ENCODE peak calls at places on chromosomes 1 and 21, in six cellular contexts. V is mesendoderm, A is breast epithelium, K is heart left ventricle, Z is neural progenitor cell, M is ascending aorta. R is an unnamed sample.

GRCh38 chr1:21292991-21293536 is 2.8 kb upstream of the ECE1 start:
- DNase-seq in V (no peak), Z (no peak), A (no peak), K (peak; percentile 62), M (no peak), R (no peak)

GRCh38 chr1:186093437-186093836 is 281.6 kb downstream of the TPR start:
- DNase-seq in V (no peak), K (peak; percentile 32), Z (no peak), M (no peak), A (no peak), R (peak; percentile 33)

GRCh38 chr21:36087362-36088138 is 17.7 kb downstream of the CBR1 start:
- DNase-seq in M (no peak), A (no peak), Z (peak; percentile 42), K (no peak), V (peak; percentile 56), R (no peak)

GRCh38 chr1:68213843-68214242 is 18.5 kb downstream of the WLS start:
- DNase-seq in V (peak; percentile 74), K (peak; percentile 90), M (no peak), A (peak; percentile 67), Z (no peak), R (peak; percentile 51)

GRCh38 chr1:149966405-149966804 is 29.7 kb upstream of the MTMR11 start:
- DNase-seq in K (no peak), V (no peak), A (no peak), M (no peak), Z (no peak), R (no peak)

GRCh38 chr1:155463865-155464264 is 98.7 kb downstream of the ASH1L start:
- DNase-seq in K (no peak), M (no peak), A (no peak), V (peak; percentile 10), Z (no peak), R (peak; percentile 83)

GRCh38 chr1:148362141-148362929 is 120.8 kb downstream of the PPIAL4G start:
- DNase-seq in A (no peak), Z (peak; percentile 50), V (peak; percentile 92), K (no peak), M (no peak), R (peak; percentile 54)

GRCh38 chr1:1052003-1052840 is 21.9 kb downstream of the RNF223 start:
- DNase-seq in M (no peak), V (no peak), K (no peak), A (no peak), Z (no peak), R (no peak)

GRCh38 chr1:182120411-182121258 is 59.1 kb upstream of the ZNF648 start:
- DNase-seq in K (no peak), Z (no peak), A (no peak), V (no peak), M (no peak), R (peak; percentile 77)

GRCh38 chr1:74767490-74767889 is 34.5 kb downstream of the TYW3 start:
- DNase-seq in M (no peak), V (peak; percentile 77), K (no peak), Z (peak; percentile 40), A (no peak), R (no peak)

GRCh38 chr1:78038491-78038939 is 7.3 kb upstream of the GIPC2 start:
- DNase-seq in Z (no peak), K (no peak), A (no peak), M (no peak), V (no peak), R (peak; percentile 29)

GRCh38 chr1:227270554-227270953 is 47.7 kb downstream of the CDC42BPA start:
- DNase-seq in Z (no peak), A (no peak), K (no peak), M (no peak), V (no peak), R (no peak)

GRCh38 chr1:20496241-20496661 is 10.2 kb upstream of the CAMK2N1 start:
- DNase-seq in K (no peak), V (peak; percentile 69), M (no peak), A (no peak), Z (no peak), R (peak; percentile 85)

GRCh38 chr1:29470087-29470787 is 233.9 kb downstream of the PTPRU start:
- DNase-seq in Z (no peak), V (peak; percentile 20), K (no peak), A (no peak), M (no peak), R (no peak)

GRCh38 chr1:41102208-41102607 is 80.7 kb upstream of the SLFNL1 start:
- DNase-seq in K (peak; percentile 90), M (peak; percentile 18), Z (no peak), V (no peak), A (peak; percentile 91), R (peak; percentile 97)

GRCh38 chr1:66712819-66713218 is 39.4 kb upstream of the DYNLT5 start:
- DNase-seq in V (no peak), M (no peak), A (no peak), K (no peak), Z (no peak), R (no peak)

GRCh38 chr1:96538001-96538649 is 183.5 kb upstream of the PTBP2 start:
- DNase-seq in K (no peak), Z (no peak), M (no peak), V (peak; percentile 46), A (no peak), R (peak; percentile 78)

GRCh38 chr1:50959303-50959912 is 659 bp downstream of the FAF1 start:
- DNase-seq in Z (no peak), K (no peak), M (no peak), V (peak; percentile 55), A (no peak), R (peak; percentile 45)

GRCh38 chr21:42518626-42519025 is 5.0 kb downstream of the SLC37A1 start:
- DNase-seq in V (no peak), K (no peak), Z (no peak), M (no peak), A (no peak), R (no peak)

GRCh38 chr1:230231739-230232075 is 164.7 kb downstream of the GALNT2 start:
- DNase-seq in M (no peak), K (peak; percentile 79), V (peak; percentile 40), Z (no peak), A (no peak), R (peak; percentile 60)

GRCh38 chr1:230230273-230230672 is 163.2 kb downstream of the GALNT2 start:
- DNase-seq in M (no peak), Z (no peak), K (no peak), A (no peak), V (no peak), R (no peak)

GRCh38 chr1:230233786-230234185 is 166.7 kb downstream of the GALNT2 start:
- DNase-seq in A (no peak), M (no peak), V (no peak), Z (no peak), K (no peak), R (no peak)

GRCh38 chr1:230230948-230231738 is 164.1 kb downstream of the GALNT2 start:
- DNase-seq in Z (no peak), K (no peak), A (no peak), V (peak; percentile 87), M (no peak), R (no peak)

GRCh38 chr1:230232352-230232751 is 165.3 kb downstream of the GALNT2 start:
- DNase-seq in K (no peak), M (no peak), V (peak; percentile 90), A (no peak), Z (no peak), R (no peak)
- H3K27ac ChIP-seq in K (no peak overlapping the region), M (peak overlapping the region; percentile 81), V (no peak overlapping the region), A (no peak overlapping the region), Z (no peak overlapping the region), R (no peak overlapping the region)

DNA sequence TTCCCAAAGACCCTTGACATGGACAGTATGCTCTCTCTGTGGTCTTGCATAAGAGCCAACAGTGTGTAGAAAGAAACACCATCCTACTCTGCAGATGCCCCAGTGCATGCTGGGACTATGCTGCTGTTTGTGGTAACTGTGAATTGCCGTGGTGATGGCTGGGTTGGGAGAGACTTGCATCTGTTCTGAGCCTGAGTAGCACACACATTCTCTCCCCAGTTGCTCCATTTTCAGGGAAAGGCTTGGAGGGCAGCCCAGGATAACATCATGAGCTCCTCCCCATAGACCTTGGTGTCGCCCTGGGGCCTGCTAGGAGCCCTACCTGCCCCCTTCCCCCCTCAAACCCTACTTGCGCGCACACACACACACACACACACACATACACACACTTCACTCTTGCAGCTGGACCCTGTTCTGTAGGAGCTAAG is 120.9 kb upstream of the IPO9 start:
- DNase-seq in V (peak; percentile 67), M (no peak), A (no peak), Z (no peak), K (peak; percentile 48), R (peak; percentile 68)
- H3K27ac ChIP-seq in V (no peak overlapping the region), M (peak overlapping the region; percentile 39), A (peak overlapping the region; percentile 46), Z (no peak overlapping the region), K (no peak overlapping the region), R (no peak overlapping the region)

GRCh38 chr1:53891021-53891420 is 1.4 kb upstream of the YIPF1 start:
- DNase-seq in K (no peak), A (no peak), V (no peak), Z (no peak), M (no peak), R (no peak)

GRCh38 chr1:53891678-53892077 is 2.1 kb upstream of the YIPF1 start:
- DNase-seq in M (no peak), K (no peak), V (no peak), A (no peak), Z (no peak), R (no peak)

GRCh38 chr1:53893999-53894636 is at the start of gene DIO1:
- DNase-seq in Z (peak; percentile 27), V (no peak), M (no peak), K (no peak), A (no peak), R (no peak)

GRCh38 chr1:53894644-53895043 is 657 bp downstream of the DIO1 start:
- DNase-seq in Z (no peak), K (no peak), A (no peak), V (no peak), M (no peak), R (no peak)

GRCh38 chr1:53892911-53893310 is 1.1 kb upstream of the DIO1 start:
- DNase-seq in Z (no peak), V (no peak), M (no peak), A (no peak), K (peak; percentile 34), R (no peak)
- H3K27ac ChIP-seq in Z (no peak overlapping the region), V (no peak overlapping the region), M (no peak overlapping the region), A (peak overlapping the region; percentile 32), K (no peak overlapping the region), R (no peak overlapping the region)

GRCh38 chr1:14713077-14713476 is 114.6 kb downstream of the KAZN start:
- DNase-seq in M (no peak), V (peak; percentile 41), Z (no peak), A (no peak), K (no peak), R (no peak)

GRCh38 chr1:14715266-14715665 is 116.8 kb downstream of the KAZN start:
- DNase-seq in Z (no peak), A (no peak), M (no peak), V (no peak), K (no peak), R (no peak)

GRCh38 chr1:14715771-14716170 is 117.3 kb downstream of the KAZN start:
- DNase-seq in M (no peak), K (no peak), Z (no peak), A (no peak), V (no peak), R (no peak)

GRCh38 chr1:14718476-14718875 is 120.0 kb downstream of the KAZN start:
- DNase-seq in Z (no peak), M (no peak), A (no peak), V (no peak), K (no peak), R (no peak)

GRCh38 chr1:14716474-14716873 is 118.0 kb downstream of the KAZN start:
- DNase-seq in M (no peak), A (no peak), Z (no peak), V (no peak), K (no peak), R (no peak)
- H3K27ac ChIP-seq in M (no peak overlapping the region), A (no peak overlapping the region), Z (no peak overlapping the region), V (no peak overlapping the region), K (no peak overlapping the region), R (no peak overlapping the region)

R was measured in astrocyte.